ENCODE peak calls at places on chromosomes 11 and 22, in nine cellular contexts. C, W, K, O, I, D, G, B and Z are unnamed samples.

GRCh38 chr11:64654958-64655541 is 64.0 kb downstream of the SLC22A12 start:
- DNase-seq in O (no peak), B (no peak), C (no peak), I (no peak), K (peak; percentile 85), G (no peak), W (no peak), D (no peak), Z (no peak)

GRCh38 chr11:127485541-127485940 is 485.0 kb upstream of the KIRREL3 start:
- DNase-seq in O (no peak), C (no peak), K (no peak), D (no peak), I (peak; percentile 2), G (no peak), W (no peak), B (no peak), Z (no peak)

GRCh38 chr11:1744137-1744878 is 6.1 kb downstream of the IFITM10 start:
- DNase-seq in D (peak; percentile 80), K (no peak), O (no peak), G (no peak), W (peak; percentile 63), C (no peak), B (peak; percentile 87), I (no peak), Z (no peak)

GRCh38 chr11:117316197-117316961 is at the start of gene BACE1:
- DNase-seq in O (no peak), I (peak; percentile 86), C (peak; percentile 81), B (peak; percentile 89), G (peak; percentile 77), W (peak; percentile 96), D (peak; percentile 86), K (peak; percentile 41), Z (peak; percentile 25)

GRCh38 chr22:39237276-39238123 is 7.3 kb downstream of the PDGFB start:
- DNase-seq in W (no peak), K (no peak), O (no peak), D (no peak), I (no peak), C (no peak), G (peak; percentile 54), B (no peak), Z (no peak)

GRCh38 chr22:46052801-46053562 is 76.0 kb upstream of the WNT7B start:
- DNase-seq in I (peak; percentile 47), K (no peak), B (peak; percentile 33), G (peak; percentile 80), W (peak; percentile 85), O (no peak), D (peak; percentile 89), C (no peak), Z (no peak)

GRCh38 chr11:7348432-7349298 is 97.0 kb downstream of the SYT9 start:
- DNase-seq in K (no peak), C (no peak), I (no peak), B (no peak), D (no peak), W (peak; percentile 25), G (no peak), O (no peak), Z (peak; percentile 49)

GRCh38 chr11:3984896-3985295 is 109.7 kb upstream of the RRM1 start:
- DNase-seq in K (no peak), D (no peak), G (no peak), I (peak; percentile 47), B (no peak), O (no peak), C (no peak), W (peak; percentile 27), Z (no peak)

GRCh38 chr11:19642185-19642591 is 70.4 kb upstream of the NAV2 start:
- DNase-seq in O (no peak), C (no peak), W (no peak), D (no peak), I (peak; percentile 58), B (no peak), K (no peak), G (no peak), Z (no peak)

GRCh38 chr11:107999759-108000455 is 8.8 kb upstream of the CUL5 start:
- DNase-seq in O (no peak), K (peak; percentile 41), B (no peak), W (peak; percentile 56), D (no peak), G (no peak), C (peak; percentile 61), I (peak; percentile 59), Z (no peak)

GRCh38 chr11:83764643-83765042 is 478.5 kb upstream of the CCDC90B start:
- DNase-seq in I (no peak), D (no peak), K (no peak), W (no peak), C (no peak), G (no peak), O (no peak), B (no peak), Z (no peak)

GRCh38 chr11:71330349-71330748 is 78.0 kb upstream of the SHANK2 start:
- DNase-seq in O (no peak), C (no peak), B (no peak), D (peak; percentile 27), G (peak; percentile 19), K (no peak), W (no peak), I (no peak), Z (no peak)

GRCh38 chr11:96014234-96014633 is 90.3 kb upstream of the MTMR2 start:
- DNase-seq in D (no peak), I (peak; percentile 49), O (no peak), B (no peak), W (no peak), K (peak; percentile 13), G (no peak), C (peak; percentile 14), Z (no peak)

GRCh38 chr22:21444701-21445436 is 22.3 kb upstream of the TMEM191C start:
- DNase-seq in K (peak; percentile 0), C (no peak), W (no peak), D (peak; percentile 69), G (peak; percentile 22), O (no peak), I (no peak), B (peak; percentile 13), Z (no peak)

GRCh38 chr11:133323354-133323753 is 208.9 kb downstream of the OPCML start:
- DNase-seq in K (no peak), D (no peak), I (no peak), C (no peak), W (no peak), B (no peak), O (no peak), G (no peak), Z (no peak)

GRCh38 chr22:40237788-40238424 is 60.2 kb downstream of the TNRC6B start:
- DNase-seq in W (no peak), B (no peak), G (no peak), I (no peak), D (no peak), O (no peak), C (no peak), K (no peak), Z (no peak)

GRCh38 chr11:32032478-32032877 is 58.4 kb upstream of the RCN1 start:
- DNase-seq in K (no peak), B (no peak), C (no peak), G (no peak), D (no peak), I (no peak), W (no peak), O (no peak), Z (no peak)

GRCh38 chr11:66956689-66957290 is 1.4 kb downstream of the PC start:
- DNase-seq in K (peak; percentile 26), B (peak; percentile 25), I (peak; percentile 60), G (peak; percentile 27), D (no peak), W (no peak), C (peak; percentile 71), O (no peak), Z (no peak)

GRCh38 chr22:36873614-36874308 is 13.0 kb downstream of the NCF4 start:
- DNase-seq in C (peak; percentile 69), I (peak; percentile 85), W (peak; percentile 62), D (peak; percentile 85), O (no peak), B (peak; percentile 34), G (peak; percentile 62), K (peak; percentile 94), Z (no peak)
- TF ChIP-seq CTCF in C (peak; percentile 37), I (peak; percentile 80), W (peak; percentile 45), D (peak; percentile 62), O (peak; percentile 52), B (peak; percentile 20), G (peak; percentile 27), K (peak; percentile 63), Z (peak; percentile 55)

GRCh38 chr11:79434263-79434662 is 6.6 kb downstream of the TENM4 start:
- DNase-seq in C (no peak), I (no peak), G (no peak), B (no peak), D (no peak), W (no peak), K (no peak), O (no peak), Z (no peak)
- H3K4me3 ChIP-seq in C (no peak overlapping the region), I (no peak overlapping the region), G (no peak overlapping the region), B (no peak overlapping the region), D (no peak overlapping the region), W (no peak overlapping the region), K (no peak overlapping the region), O (no peak overlapping the region), Z (no peak overlapping the region)

DNA sequence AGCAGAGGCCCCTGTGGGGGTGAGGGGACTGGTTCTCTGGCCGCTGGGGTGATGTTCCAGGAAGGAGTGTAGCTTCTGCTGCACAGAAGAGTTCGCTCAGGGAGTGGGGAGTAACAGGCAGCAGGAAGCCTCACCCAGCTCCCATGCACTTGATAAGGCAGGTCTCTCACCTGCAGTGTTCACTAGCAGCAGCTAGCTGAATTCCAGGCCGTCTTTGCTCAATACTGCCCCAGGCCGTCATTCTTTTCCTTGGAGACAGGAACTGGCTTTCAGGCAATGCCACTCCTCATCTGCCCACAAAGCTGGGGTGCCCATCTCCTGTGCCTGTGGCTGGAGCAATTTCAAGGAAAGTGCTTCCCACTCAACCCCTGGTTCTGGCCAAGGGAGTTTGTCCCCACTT is 66.1 kb downstream of the ARHGAP42 start:
- DNase-seq in C (no peak), B (no peak), K (no peak), O (no peak), G (peak; percentile 51), I (no peak), W (no peak), D (no peak), Z (no peak)
- TF ChIP-seq CTCF in C (no peak), B (no peak), K (no peak), O (no peak), G (no peak), I (no peak), W (no peak), D (no peak), Z (no peak)

GRCh38 chr11:516400-516799 is 9.4 kb upstream of the RNH1 start:
- DNase-seq in C (no peak), K (no peak), G (no peak), O (no peak), I (no peak), W (no peak), B (no peak), D (no peak), Z (no peak)

GRCh38 chr11:521179-521688 is 14.1 kb downstream of the HRAS start:
- DNase-seq in I (no peak), G (no peak), B (no peak), O (no peak), W (no peak), D (no peak), C (no peak), K (no peak), Z (no peak)

GRCh38 chr11:515131-515530 is 8.1 kb upstream of the RNH1 start:
- DNase-seq in I (no peak), B (no peak), K (no peak), G (no peak), W (no peak), C (no peak), D (no peak), O (no peak), Z (no peak)

GRCh38 chr11:520428-521178 is 13.6 kb upstream of the RNH1 start:
- DNase-seq in B (no peak), K (no peak), W (no peak), I (no peak), D (no peak), C (no peak), G (no peak), O (no peak), Z (no peak)

GRCh38 chr11:518463-519202 is 11.6 kb upstream of the RNH1 start:
- DNase-seq in B (peak; percentile 86), C (peak; percentile 97), D (peak; percentile 97), O (peak; percentile 65), K (peak; percentile 83), I (peak; percentile 94), G (peak; percentile 95), W (peak; percentile 97), Z (peak; percentile 90)
- H3K4me3 ChIP-seq in B (peak overlapping the region; percentile 13), C (peak overlapping the region; percentile 28), D (peak overlapping the region; percentile 27), O (peak overlapping the region; percentile 49), K (no peak overlapping the region), I (peak overlapping the region; percentile 32), G (peak overlapping the region; percentile 29), W (peak overlapping the region; percentile 13), Z (peak overlapping the region; percentile 44)